ENCODE peak calls at places on chromosome 15, in eight cellular contexts. One of them, this sample, is unnamed.

GRCh38 chr15:71051539-71051938 is 63.7 kb upstream of the THSD4 start:
- DNase-seq in T-helper 17 cell: no peak
- DNase-seq in endodermal cell: no peak
- DNase-seq in HTR-8/SVneo: no peak
- DNase-seq in activated CD4-positive, alpha-beta T cell treated with anti-CD3 and anti-CD28 coated beads for 24 hours: no peak
- DNase-seq in DMS153: no peak
- DNase-seq in A172: no peak
- DNase-seq in stimulated activated CD4-positive, alpha-beta T cell treated with anti-CD3 and anti-CD28 coated beads, Interleukin-4, amount 100 ng/mL, for 4 hours: no peak
- DNase-seq in this sample: no peak

GRCh38 chr15:33623010-33623409 is 312.2 kb downstream of the RYR3 start:
- DNase-seq in T-helper 17 cell: no peak
- DNase-seq in endodermal cell: peak
- DNase-seq in HTR-8/SVneo: no peak
- DNase-seq in activated CD4-positive, alpha-beta T cell treated with anti-CD3 and anti-CD28 coated beads for 24 hours: no peak
- DNase-seq in DMS153: no peak
- DNase-seq in A172: no peak
- DNase-seq in stimulated activated CD4-positive, alpha-beta T cell treated with anti-CD3 and anti-CD28 coated beads, Interleukin-4, amount 100 ng/mL, for 4 hours: no peak
- DNase-seq in this sample: no peak

GRCh38 chr15:75024102-75024636 is 779 bp downstream of the PPCDC start:
- DNase-seq in T-helper 17 cell: no peak
- DNase-seq in endodermal cell: no peak
- DNase-seq in HTR-8/SVneo: no peak
- DNase-seq in activated CD4-positive, alpha-beta T cell treated with anti-CD3 and anti-CD28 coated beads for 24 hours: no peak
- DNase-seq in DMS153: no peak
- DNase-seq in A172: peak
- DNase-seq in stimulated activated CD4-positive, alpha-beta T cell treated with anti-CD3 and anti-CD28 coated beads, Interleukin-4, amount 100 ng/mL, for 4 hours: no peak
- DNase-seq in this sample: no peak

GRCh38 chr15:29242466-29243242 is 27.0 kb downstream of the NSMCE3 start:
- DNase-seq in T-helper 17 cell: no peak
- DNase-seq in endodermal cell: no peak
- DNase-seq in HTR-8/SVneo: no peak
- DNase-seq in activated CD4-positive, alpha-beta T cell treated with anti-CD3 and anti-CD28 coated beads for 24 hours: no peak
- DNase-seq in DMS153: no peak
- DNase-seq in A172: no peak
- DNase-seq in stimulated activated CD4-positive, alpha-beta T cell treated with anti-CD3 and anti-CD28 coated beads, Interleukin-4, amount 100 ng/mL, for 4 hours: no peak
- DNase-seq in this sample: no peak

GRCh38 chr15:60635507-60636352 is 156.8 kb upstream of the ICE2 start:
- DNase-seq in T-helper 17 cell: no peak
- DNase-seq in endodermal cell: no peak
- DNase-seq in HTR-8/SVneo: peak
- DNase-seq in activated CD4-positive, alpha-beta T cell treated with anti-CD3 and anti-CD28 coated beads for 24 hours: no peak
- DNase-seq in DMS153: no peak
- DNase-seq in A172: peak
- DNase-seq in stimulated activated CD4-positive, alpha-beta T cell treated with anti-CD3 and anti-CD28 coated beads, Interleukin-4, amount 100 ng/mL, for 4 hours: no peak
- DNase-seq in this sample: no peak

GRCh38 chr15:97259943-97260342 is 700.6 kb upstream of the ARRDC4 start:
- DNase-seq in T-helper 17 cell: no peak
- DNase-seq in endodermal cell: no peak
- DNase-seq in HTR-8/SVneo: no peak
- DNase-seq in activated CD4-positive, alpha-beta T cell treated with anti-CD3 and anti-CD28 coated beads for 24 hours: no peak
- DNase-seq in DMS153: no peak
- DNase-seq in A172: no peak
- DNase-seq in stimulated activated CD4-positive, alpha-beta T cell treated with anti-CD3 and anti-CD28 coated beads, Interleukin-4, amount 100 ng/mL, for 4 hours: no peak
- DNase-seq in this sample: no peak

GRCh38 chr15:84731774-84732173 is 15.8 kb upstream of the SEC11A start:
- DNase-seq in T-helper 17 cell: no peak
- DNase-seq in endodermal cell: no peak
- DNase-seq in HTR-8/SVneo: no peak
- DNase-seq in activated CD4-positive, alpha-beta T cell treated with anti-CD3 and anti-CD28 coated beads for 24 hours: no peak
- DNase-seq in DMS153: no peak
- DNase-seq in A172: no peak
- DNase-seq in stimulated activated CD4-positive, alpha-beta T cell treated with anti-CD3 and anti-CD28 coated beads, Interleukin-4, amount 100 ng/mL, for 4 hours: no peak
- DNase-seq in this sample: no peak

GRCh38 chr15:28897861-28898608 is 12.3 kb downstream of the APBA2 start:
- DNase-seq in T-helper 17 cell: no peak
- DNase-seq in endodermal cell: no peak
- DNase-seq in HTR-8/SVneo: no peak
- DNase-seq in activated CD4-positive, alpha-beta T cell treated with anti-CD3 and anti-CD28 coated beads for 24 hours: no peak
- DNase-seq in DMS153: no peak
- DNase-seq in A172: no peak
- DNase-seq in stimulated activated CD4-positive, alpha-beta T cell treated with anti-CD3 and anti-CD28 coated beads, Interleukin-4, amount 100 ng/mL, for 4 hours: no peak
- DNase-seq in this sample: no peak

GRCh38 chr15:67187351-67187854 is 67.1 kb downstream of the AAGAB start:
- DNase-seq in T-helper 17 cell: no peak
- DNase-seq in endodermal cell: no peak
- DNase-seq in HTR-8/SVneo: no peak
- DNase-seq in activated CD4-positive, alpha-beta T cell treated with anti-CD3 and anti-CD28 coated beads for 24 hours: no peak
- DNase-seq in DMS153: no peak
- DNase-seq in A172: no peak
- DNase-seq in stimulated activated CD4-positive, alpha-beta T cell treated with anti-CD3 and anti-CD28 coated beads, Interleukin-4, amount 100 ng/mL, for 4 hours: no peak
- DNase-seq in this sample: no peak

GRCh38 chr15:44596511-44597010 is 59.6 kb downstream of the EIF3J start:
- DNase-seq in T-helper 17 cell: no peak
- DNase-seq in endodermal cell: no peak
- DNase-seq in HTR-8/SVneo: no peak
- DNase-seq in activated CD4-positive, alpha-beta T cell treated with anti-CD3 and anti-CD28 coated beads for 24 hours: no peak
- DNase-seq in DMS153: no peak
- DNase-seq in A172: no peak
- DNase-seq in stimulated activated CD4-positive, alpha-beta T cell treated with anti-CD3 and anti-CD28 coated beads, Interleukin-4, amount 100 ng/mL, for 4 hours: no peak
- DNase-seq in this sample: no peak

GRCh38 chr15:65476942-65477341 is 40.5 kb downstream of the DPP8 start:
- DNase-seq in T-helper 17 cell: no peak
- DNase-seq in endodermal cell: no peak
- DNase-seq in HTR-8/SVneo: no peak
- DNase-seq in activated CD4-positive, alpha-beta T cell treated with anti-CD3 and anti-CD28 coated beads for 24 hours: no peak
- DNase-seq in DMS153: no peak
- DNase-seq in A172: no peak
- DNase-seq in stimulated activated CD4-positive, alpha-beta T cell treated with anti-CD3 and anti-CD28 coated beads, Interleukin-4, amount 100 ng/mL, for 4 hours: no peak
- DNase-seq in this sample: no peak

GRCh38 chr15:22979699-22980188 is 424 bp downstream of the CYFIP1 start:
- DNase-seq in T-helper 17 cell: no peak
- DNase-seq in endodermal cell: peak
- DNase-seq in HTR-8/SVneo: no peak
- DNase-seq in activated CD4-positive, alpha-beta T cell treated with anti-CD3 and anti-CD28 coated beads for 24 hours: no peak
- DNase-seq in DMS153: no peak
- DNase-seq in A172: no peak
- DNase-seq in stimulated activated CD4-positive, alpha-beta T cell treated with anti-CD3 and anti-CD28 coated beads, Interleukin-4, amount 100 ng/mL, for 4 hours: no peak
- DNase-seq in this sample: no peak

GRCh38 chr15:64695571-64695992 is 79.8 kb downstream of the RBPMS2 start:
- DNase-seq in T-helper 17 cell: no peak
- DNase-seq in endodermal cell: no peak
- DNase-seq in HTR-8/SVneo: no peak
- DNase-seq in activated CD4-positive, alpha-beta T cell treated with anti-CD3 and anti-CD28 coated beads for 24 hours: no peak
- DNase-seq in DMS153: no peak
- DNase-seq in A172: no peak
- DNase-seq in stimulated activated CD4-positive, alpha-beta T cell treated with anti-CD3 and anti-CD28 coated beads, Interleukin-4, amount 100 ng/mL, for 4 hours: no peak
- DNase-seq in this sample: no peak

GRCh38 chr15:55912982-55913381 is 80.4 kb downstream of the NEDD4 start:
- DNase-seq in T-helper 17 cell: no peak
- DNase-seq in endodermal cell: no peak
- DNase-seq in HTR-8/SVneo: no peak
- DNase-seq in activated CD4-positive, alpha-beta T cell treated with anti-CD3 and anti-CD28 coated beads for 24 hours: no peak
- DNase-seq in DMS153: no peak
- DNase-seq in A172: peak
- DNase-seq in stimulated activated CD4-positive, alpha-beta T cell treated with anti-CD3 and anti-CD28 coated beads, Interleukin-4, amount 100 ng/mL, for 4 hours: no peak
- DNase-seq in this sample: no peak

GRCh38 chr15:77612958-77613601 is 19.6 kb downstream of the LINGO1 start:
- DNase-seq in T-helper 17 cell: no peak
- DNase-seq in endodermal cell: no peak
- DNase-seq in HTR-8/SVneo: no peak
- DNase-seq in activated CD4-positive, alpha-beta T cell treated with anti-CD3 and anti-CD28 coated beads for 24 hours: no peak
- DNase-seq in DMS153: no peak
- DNase-seq in A172: no peak
- DNase-seq in stimulated activated CD4-positive, alpha-beta T cell treated with anti-CD3 and anti-CD28 coated beads, Interleukin-4, amount 100 ng/mL, for 4 hours: no peak
- DNase-seq in this sample: no peak

GRCh38 chr15:92898988-92899909 is 875 bp upstream of the CHD2 start:
- DNase-seq in T-helper 17 cell: no peak
- DNase-seq in endodermal cell: peak
- DNase-seq in HTR-8/SVneo: no peak
- DNase-seq in activated CD4-positive, alpha-beta T cell treated with anti-CD3 and anti-CD28 coated beads for 24 hours: no peak
- DNase-seq in DMS153: no peak
- DNase-seq in A172: peak
- DNase-seq in stimulated activated CD4-positive, alpha-beta T cell treated with anti-CD3 and anti-CD28 coated beads, Interleukin-4, amount 100 ng/mL, for 4 hours: no peak
- DNase-seq in this sample: no peak

GRCh38 chr15:29857196-29857595 is 34.9 kb upstream of the TJP1 start:
- DNase-seq in T-helper 17 cell: no peak
- DNase-seq in endodermal cell: no peak
- DNase-seq in HTR-8/SVneo: no peak
- DNase-seq in activated CD4-positive, alpha-beta T cell treated with anti-CD3 and anti-CD28 coated beads for 24 hours: no peak
- DNase-seq in DMS153: no peak
- DNase-seq in A172: peak
- DNase-seq in stimulated activated CD4-positive, alpha-beta T cell treated with anti-CD3 and anti-CD28 coated beads, Interleukin-4, amount 100 ng/mL, for 4 hours: no peak
- DNase-seq in this sample: no peak

GRCh38 chr15:63065262-63066234 is 23.0 kb downstream of the TPM1 start:
- DNase-seq in T-helper 17 cell: no peak
- DNase-seq in endodermal cell: peak
- DNase-seq in HTR-8/SVneo: no peak
- DNase-seq in activated CD4-positive, alpha-beta T cell treated with anti-CD3 and anti-CD28 coated beads for 24 hours: no peak
- DNase-seq in DMS153: no peak
- DNase-seq in A172: no peak
- DNase-seq in stimulated activated CD4-positive, alpha-beta T cell treated with anti-CD3 and anti-CD28 coated beads, Interleukin-4, amount 100 ng/mL, for 4 hours: no peak
- DNase-seq in this sample: no peak

GRCh38 chr15:98635848-98636247 is 12.5 kb upstream of the IGF1R start:
- DNase-seq in T-helper 17 cell: no peak
- DNase-seq in endodermal cell: no peak
- DNase-seq in HTR-8/SVneo: no peak
- DNase-seq in activated CD4-positive, alpha-beta T cell treated with anti-CD3 and anti-CD28 coated beads for 24 hours: no peak
- DNase-seq in DMS153: no peak
- DNase-seq in A172: no peak
- DNase-seq in stimulated activated CD4-positive, alpha-beta T cell treated with anti-CD3 and anti-CD28 coated beads, Interleukin-4, amount 100 ng/mL, for 4 hours: peak
- DNase-seq in this sample: no peak

GRCh38 chr15:27070816-27071215 is 99.8 kb downstream of the GABRG3 start:
- DNase-seq in T-helper 17 cell: no peak
- DNase-seq in endodermal cell: no peak
- DNase-seq in HTR-8/SVneo: no peak
- DNase-seq in activated CD4-positive, alpha-beta T cell treated with anti-CD3 and anti-CD28 coated beads for 24 hours: no peak
- DNase-seq in DMS153: no peak
- DNase-seq in A172: no peak
- DNase-seq in stimulated activated CD4-positive, alpha-beta T cell treated with anti-CD3 and anti-CD28 coated beads, Interleukin-4, amount 100 ng/mL, for 4 hours: no peak
- DNase-seq in this sample: no peak

GRCh38 chr15:67883228-67883773 is 43.5 kb upstream of the RNU6-1 start:
- DNase-seq in T-helper 17 cell: no peak
- DNase-seq in endodermal cell: no peak
- DNase-seq in HTR-8/SVneo: no peak
- DNase-seq in activated CD4-positive, alpha-beta T cell treated with anti-CD3 and anti-CD28 coated beads for 24 hours: no peak
- DNase-seq in DMS153: no peak
- DNase-seq in A172: no peak
- DNase-seq in stimulated activated CD4-positive, alpha-beta T cell treated with anti-CD3 and anti-CD28 coated beads, Interleukin-4, amount 100 ng/mL, for 4 hours: no peak
- DNase-seq in this sample: no peak

GRCh38 chr15:85477730-85478129 is 97.3 kb downstream of the AKAP13 start:
- DNase-seq in T-helper 17 cell: no peak
- DNase-seq in endodermal cell: no peak
- DNase-seq in HTR-8/SVneo: peak
- DNase-seq in activated CD4-positive, alpha-beta T cell treated with anti-CD3 and anti-CD28 coated beads for 24 hours: no peak
- DNase-seq in DMS153: no peak
- DNase-seq in A172: peak
- DNase-seq in stimulated activated CD4-positive, alpha-beta T cell treated with anti-CD3 and anti-CD28 coated beads, Interleukin-4, amount 100 ng/mL, for 4 hours: no peak
- DNase-seq in this sample: no peak

GRCh38 chr15:96324192-96324895 is 6.2 kb upstream of the NR2F2 start:
- DNase-seq in T-helper 17 cell: no peak
- DNase-seq in endodermal cell: no peak
- DNase-seq in HTR-8/SVneo: no peak
- DNase-seq in activated CD4-positive, alpha-beta T cell treated with anti-CD3 and anti-CD28 coated beads for 24 hours: no peak
- DNase-seq in DMS153: no peak
- DNase-seq in A172: no peak
- DNase-seq in stimulated activated CD4-positive, alpha-beta T cell treated with anti-CD3 and anti-CD28 coated beads, Interleukin-4, amount 100 ng/mL, for 4 hours: no peak
- DNase-seq in this sample: no peak

GRCh38 chr15:47244361-47244760 is 472.9 kb upstream of the SEMA6D start:
- DNase-seq in T-helper 17 cell: no peak
- DNase-seq in endodermal cell: no peak
- DNase-seq in HTR-8/SVneo: no peak
- DNase-seq in activated CD4-positive, alpha-beta T cell treated with anti-CD3 and anti-CD28 coated beads for 24 hours: no peak
- DNase-seq in DMS153: no peak
- DNase-seq in A172: no peak
- DNase-seq in stimulated activated CD4-positive, alpha-beta T cell treated with anti-CD3 and anti-CD28 coated beads, Interleukin-4, amount 100 ng/mL, for 4 hours: no peak
- DNase-seq in this sample: no peak

This sample was measured in breast epithelium.